ENCODE peak calls at places on chromosomes 7 and 10, in four cellular contexts. V, Y, Z and I are unnamed samples.
A peak's percentile ranks its signal among the peaks of the same experiment; 100 is the strongest.

GRCh38 chr10:114403545-114404161 is 649 bp downstream of the AFAP1L2 start:
- DNase-seq in Z (no peak), Y (no peak), V (no peak), I (peak; percentile 74)

GRCh38 chr10:88759366-88760101 is at the start of gene LIPN:
- DNase-seq in Z (peak; percentile 18), Y (no peak), V (no peak), I (no peak)

GRCh38 chr7:105985250-105985649 is 22.2 kb downstream of the CDHR3 start:
- DNase-seq in Z (no peak), Y (no peak), V (no peak), I (no peak)

GRCh38 chr7:108321359-108321758 is 134.9 kb downstream of the NRCAM start:
- DNase-seq in Z (no peak), Y (no peak), V (no peak), I (no peak)

GRCh38 chr7:102874166-102874829 is 38.5 kb upstream of the LRRC17 start:
- DNase-seq in V (no peak), Z (peak; percentile 82), Y (no peak), I (peak; percentile 75)

GRCh38 chr7:101923276-101923985 is 106.0 kb downstream of the CUX1 start:
- DNase-seq in Y (no peak), V (no peak), Z (peak; percentile 60), I (peak; percentile 88)

GRCh38 chr7:77799078-77799964 is 748 bp downstream of the PHTF2 start:
- DNase-seq in V (no peak), Y (peak; percentile 35), Z (peak; percentile 36), I (peak; percentile 37)

GRCh38 chr7:43792471-43792870 is 34.0 kb downstream of the BLVRA start:
- DNase-seq in Z (no peak), Y (no peak), V (no peak), I (no peak)

GRCh38 chr7:108890862-108891261 is 321.2 kb downstream of the DNAJB9 start:
- DNase-seq in Y (no peak), V (no peak), Z (no peak), I (no peak)

GRCh38 chr7:101165958-101166602 is 711 bp upstream of the VGF start:
- DNase-seq in Z (no peak), Y (no peak), V (no peak), I (no peak)

GRCh38 chr7:55019329-55019690 is 493 bp downstream of the EGFR start:
- DNase-seq in V (peak; percentile 78), Z (no peak), Y (no peak), I (peak; percentile 60)

GRCh38 chr7:102991540-102992214 is 78.9 kb downstream of the LRRC17 start:
- DNase-seq in Y (no peak), V (peak; percentile 72), Z (peak; percentile 86), I (peak; percentile 93)

GRCh38 chr10:28719789-28720436 is 42.6 kb downstream of the BAMBI start:
- DNase-seq in Z (no peak), V (no peak), Y (no peak), I (peak; percentile 59)

GRCh38 chr7:90761584-90761983 is 165.5 kb downstream of the CDK14 start:
- DNase-seq in Z (peak; percentile 60), V (no peak), Y (no peak), I (no peak)

GRCh38 chr7:7970620-7971307 is 2.2 kb downstream of the GLCCI1 start:
- DNase-seq in V (no peak), Z (no peak), Y (no peak), I (peak; percentile 34)

GRCh38 chr7:7565018-7565680 is 1.5 kb upstream of the MIOS start:
- DNase-seq in Z (no peak), V (no peak), Y (no peak), I (no peak)

GRCh38 chr10:70872281-70872680 is 16.1 kb downstream of the PCBD1 start:
- DNase-seq in Y (no peak), V (no peak), Z (no peak), I (no peak)

GRCh38 chr10:6650580-6650979 is 70.5 kb upstream of the PRKCQ start:
- DNase-seq in Y (no peak), Z (no peak), V (no peak), I (no peak)

GRCh38 chr10:99656199-99657064 is 2.9 kb upstream of the ENTPD7 start:
- DNase-seq in V (no peak), Z (no peak), Y (no peak), I (peak; percentile 4)

GRCh38 chr10:59799421-59799820 is 46.2 kb upstream of the MRLN start:
- DNase-seq in Z (no peak), V (no peak), Y (no peak), I (no peak)

GRCh38 chr10:131166486-131166885 is 145.0 kb downstream of the TCERG1L start:
- DNase-seq in V (no peak), Z (no peak), Y (no peak), I (no peak)

GRCh38 chr7:2299853-2300512 is 14.3 kb downstream of the SNX8 start:
- DNase-seq in Z (no peak), Y (no peak), V (no peak), I (no peak)

GRCh38 chr7:93148135-93148534 is at the start of gene SAMD9L:
- DNase-seq in V (no peak), Y (no peak), Z (peak; percentile 25), I (peak; percentile 39)

DNA sequence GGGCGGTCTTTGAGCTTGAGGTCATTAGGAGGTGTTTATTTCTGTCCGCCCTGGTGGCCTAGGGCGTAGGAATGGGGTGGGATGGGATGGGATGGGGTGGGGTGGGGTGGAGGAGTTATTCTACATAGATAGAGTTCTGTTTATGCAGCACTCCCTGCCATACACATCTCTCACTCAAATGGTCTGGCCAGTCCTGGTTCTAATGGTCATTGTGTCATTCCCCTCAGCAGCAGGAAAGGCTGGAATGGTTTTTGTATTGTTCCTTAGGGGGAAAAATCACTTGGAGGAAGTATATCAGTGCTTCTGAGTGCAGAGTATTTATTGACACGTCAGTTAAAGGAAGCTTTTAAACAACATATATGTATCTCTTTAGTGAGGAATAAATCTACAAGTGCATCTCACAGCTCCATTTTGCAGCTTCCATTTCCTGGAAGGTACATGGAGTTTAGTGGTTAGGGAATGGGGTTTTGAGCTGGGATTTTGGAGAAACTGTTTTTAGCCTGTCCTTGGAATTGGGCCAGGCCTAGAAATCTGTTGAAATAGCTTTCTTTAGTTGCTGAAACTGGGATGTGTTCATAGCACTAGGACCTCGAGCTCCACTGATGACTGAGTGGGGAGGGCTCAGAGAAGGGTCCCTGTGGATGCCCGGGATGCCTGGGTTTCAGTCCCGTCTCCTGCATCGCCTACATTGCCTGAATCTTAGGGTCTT is 8.3 kb downstream of the TSPAN14 start:
- DNase-seq in Z (peak; percentile 68), Y (no peak), V (no peak), I (peak; percentile 72)
- H3K4me3 ChIP-seq in Z (peak overlapping the region; percentile 32), Y (no peak overlapping the region), V (peak overlapping the region; percentile 21), I (peak overlapping the region; percentile 28)

GRCh38 chr10:43076311-43076875 is 476 bp upstream of the RET start:
- DNase-seq in Z (no peak), Y (no peak), V (no peak), I (no peak)
- H3K4me3 ChIP-seq in Z (no peak overlapping the region), Y (no peak overlapping the region), V (peak overlapping the region; percentile 71), I (peak overlapping the region; percentile 36)

GRCh38 chr10:49759787-49760551 is 2.2 kb downstream of the OGDHL start:
- DNase-seq in V (peak; percentile 17), Y (no peak), Z (no peak), I (no peak)

GRCh38 chr10:49762566-49762877 is 399 bp upstream of the OGDHL start:
- DNase-seq in Y (no peak), V (no peak), Z (no peak), I (no peak)

GRCh38 chr10:49761789-49762565 is at the start of gene OGDHL:
- DNase-seq in V (peak; percentile 46), Y (peak; percentile 42), Z (peak; percentile 8), I (peak; percentile 42)

GRCh38 chr10:49761201-49761788 is 828 bp downstream of the OGDHL start:
- DNase-seq in V (peak; percentile 16), Y (no peak), Z (no peak), I (no peak)

DNA sequence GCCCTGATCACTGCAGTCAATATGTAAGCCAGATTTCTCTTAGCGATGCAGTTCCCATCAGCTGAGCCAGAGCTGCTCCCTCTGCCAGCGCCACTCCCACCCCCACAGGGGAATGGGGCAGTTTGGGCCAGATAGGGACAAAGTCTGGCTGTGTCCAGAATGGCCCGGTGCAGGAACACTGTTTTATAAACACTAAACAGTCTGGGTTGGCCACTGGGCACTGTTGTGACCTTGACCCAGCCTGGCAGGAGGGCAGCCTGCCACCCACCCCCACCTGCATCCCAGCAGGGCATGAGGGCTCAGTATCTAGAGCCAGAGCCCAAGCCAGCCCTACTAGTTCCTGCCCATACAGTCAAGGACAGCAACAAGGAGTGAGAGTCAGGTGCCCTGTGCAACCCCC is 1.3 kb downstream of the OGDHL start:
- DNase-seq in V (peak; percentile 11), Z (no peak), Y (no peak), I (no peak)
- H3K4me3 ChIP-seq in V (no peak overlapping the region), Z (no peak overlapping the region), Y (no peak overlapping the region), I (no peak overlapping the region)

GRCh38 chr10:22314852-22315251 is 1.3 kb upstream of the COMMD3 start:
- DNase-seq in V (no peak), Z (no peak), Y (no peak), I (no peak)

GRCh38 chr10:22316286-22317120 is at the start of gene COMMD3:
- DNase-seq in Z (peak; percentile 87), V (peak; percentile 87), Y (peak; percentile 83), I (peak; percentile 86)

GRCh38 chr10:22317121-22317370 is 858 bp downstream of the COMMD3 start:
- DNase-seq in Z (no peak), V (no peak), Y (no peak), I (no peak)

GRCh38 chr10:22317771-22318565 is 1.8 kb downstream of the COMMD3 start:
- DNase-seq in Y (no peak), Z (no peak), V (no peak), I (no peak)

DNA sequence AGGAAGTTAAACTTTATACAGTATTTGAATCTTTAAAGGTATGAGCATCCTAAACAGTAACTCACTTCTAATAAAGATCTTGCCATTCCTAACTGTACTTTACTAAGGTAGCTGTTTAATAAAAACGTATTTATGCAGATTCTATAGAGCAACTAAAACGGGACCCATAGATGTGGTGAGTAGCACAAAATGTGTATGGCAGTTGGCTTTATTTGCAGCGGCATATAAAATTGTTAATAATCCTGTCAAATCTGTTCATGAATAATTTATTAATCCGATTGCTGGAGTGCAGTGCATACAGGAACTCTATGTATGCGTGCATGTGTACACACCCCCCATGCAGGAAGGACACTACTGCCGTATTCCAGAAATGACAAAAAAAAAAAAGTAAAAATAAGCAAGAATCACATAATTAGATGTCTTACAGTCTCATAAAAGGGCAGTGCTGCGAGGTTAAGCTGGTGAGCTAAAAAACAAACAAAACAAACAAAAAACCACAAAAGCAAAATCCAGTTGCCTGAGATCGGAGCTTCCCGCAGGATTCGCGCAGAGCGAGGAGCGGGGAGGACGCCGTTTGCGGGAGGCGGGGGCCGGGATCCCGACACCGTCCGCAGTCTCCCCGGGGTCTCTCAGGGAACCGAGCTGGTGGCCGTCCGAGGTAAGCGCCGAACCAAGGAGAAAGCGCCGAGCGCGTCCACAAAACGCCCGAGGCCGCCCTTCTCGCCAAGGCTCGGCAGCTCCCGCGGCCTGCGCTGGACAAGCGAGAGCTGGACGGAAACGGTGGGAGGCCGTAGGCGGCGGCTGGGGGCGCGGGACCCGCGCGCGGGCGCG is 518 bp upstream of the COMMD3 start:
- DNase-seq in Y (peak; percentile 42), V (no peak), Z (no peak), I (no peak)
- H3K4me3 ChIP-seq in Y (peak overlapping the region; percentile 90), V (peak overlapping the region; percentile 69), Z (peak overlapping the region; percentile 84), I (peak overlapping the region; percentile 67)